ENCODE peak calls at places on chromosomes 1 and 21, in seven cellular contexts. H, I, B, O, Y, E and T are unnamed samples.

GRCh38 chr1:6585841-6586240 is 6.0 kb downstream of the ZBTB48 start:
- DNase-seq in H (no peak), B (no peak), E (no peak), O (no peak), I (no peak), Y (no peak), T (peak; percentile 33)

GRCh38 chr1:39230261-39231190 is 26.0 kb downstream of the MACF1 start:
- DNase-seq in H (peak; percentile 43), E (peak; percentile 50), B (no peak), Y (no peak), O (no peak), I (peak; percentile 14), T (no peak)

GRCh38 chr1:7289694-7290093 is 481.4 kb upstream of the VAMP3 start:
- DNase-seq in I (no peak), B (no peak), Y (no peak), O (no peak), H (no peak), E (no peak), T (no peak)

GRCh38 chr1:36366091-36366661 is 19.5 kb downstream of the STK40 start:
- DNase-seq in B (no peak), O (no peak), Y (peak; percentile 75), E (peak; percentile 65), I (no peak), H (peak; percentile 62), T (peak; percentile 65)

GRCh38 chr1:116151739-116152576 is 40.8 kb downstream of the MAB21L3 start:
- DNase-seq in B (peak; percentile 9), O (peak; percentile 86), I (peak; percentile 77), E (peak; percentile 84), H (peak; percentile 71), Y (peak; percentile 51), T (peak; percentile 96)

GRCh38 chr1:40712405-40712944 is 21.0 kb downstream of the NFYC start:
- DNase-seq in B (no peak), H (no peak), Y (no peak), E (no peak), O (no peak), I (no peak), T (no peak)

GRCh38 chr1:33391669-33392068 is 39.2 kb downstream of the PHC2 start:
- DNase-seq in O (no peak), Y (no peak), I (no peak), B (no peak), H (no peak), E (peak; percentile 84), T (no peak)

GRCh38 chr1:2998503-2999100 is 22.7 kb upstream of the ACTRT2 start:
- DNase-seq in E (no peak), Y (no peak), I (no peak), B (no peak), O (peak; percentile 58), H (no peak), T (no peak)

GRCh38 chr21:16942703-16943102 is 570.1 kb upstream of the CXADR start:
- DNase-seq in Y (peak; percentile 17), I (peak; percentile 2), B (no peak), H (peak; percentile 29), O (no peak), E (peak; percentile 88), T (no peak)

GRCh38 chr1:192463661-192464060 is 111.9 kb upstream of the RGS1 start:
- DNase-seq in B (no peak), I (no peak), O (no peak), Y (no peak), H (no peak), E (no peak), T (no peak)

GRCh38 chr1:47351305-47351704 is 17.7 kb downstream of the CMPK1 start:
- DNase-seq in I (no peak), Y (peak; percentile 76), H (peak; percentile 55), B (no peak), E (no peak), O (no peak), T (no peak)

GRCh38 chr1:209768354-209768774 is 12.5 kb downstream of the TRAF3IP3 start:
- DNase-seq in I (peak; percentile 67), B (no peak), H (no peak), E (no peak), O (no peak), Y (no peak), T (peak; percentile 63)

GRCh38 chr21:42654179-42654912 is 925 bp downstream of the PDE9A start:
- DNase-seq in I (peak; percentile 40), H (no peak), E (peak; percentile 78), B (no peak), O (no peak), Y (no peak), T (peak; percentile 55)

GRCh38 chr21:14382486-14382834 is 486 bp downstream of the HSPA13 start:
- DNase-seq in B (no peak), E (peak; percentile 86), O (peak; percentile 63), I (peak; percentile 40), H (peak; percentile 26), Y (peak; percentile 11), T (no peak)

GRCh38 chr1:91774520-91775203 is 111.3 kb downstream of the TGFBR3 start:
- DNase-seq in H (peak; percentile 75), I (no peak), Y (peak; percentile 89), E (no peak), O (no peak), B (no peak), T (no peak)

GRCh38 chr1:55289614-55290013 is 74.5 kb upstream of the USP24 start:
- DNase-seq in I (no peak), H (no peak), E (peak; percentile 50), Y (no peak), O (no peak), B (no peak), T (no peak)

GRCh38 chr1:175801979-175802378 is 58.6 kb upstream of the TNR start:
- DNase-seq in O (no peak), Y (no peak), H (no peak), E (no peak), I (no peak), B (no peak), T (no peak)

GRCh38 chr1:227887697-227888403 is 59.9 kb downstream of the WNT9A start:
- DNase-seq in I (no peak), O (peak; percentile 71), H (peak; percentile 32), Y (no peak), E (peak; percentile 73), B (no peak), T (no peak)

GRCh38 chr1:8104278-8105236 is 78.4 kb upstream of the ERRFI1 start:
- DNase-seq in E (no peak), O (no peak), B (no peak), Y (no peak), I (no peak), H (no peak), T (peak; percentile 49)

GRCh38 chr1:77095231-77095630 is 124.0 kb downstream of the PIGK start:
- DNase-seq in E (no peak), I (no peak), O (no peak), B (no peak), H (no peak), Y (no peak), T (no peak)

GRCh38 chr1:19637606-19638005 is 6.5 kb upstream of the NBL1 start:
- DNase-seq in B (no peak), E (no peak), H (no peak), I (no peak), Y (no peak), O (no peak), T (peak; percentile 13)

GRCh38 chr1:223748405-223748772 is 36.0 kb downstream of the CAPN2 start:
- DNase-seq in Y (peak; percentile 86), I (no peak), E (peak; percentile 51), O (no peak), B (no peak), H (peak; percentile 62), T (no peak)
- H3K4me3 ChIP-seq in Y (no peak overlapping the region), I (no peak overlapping the region), E (peak overlapping the region; percentile 48), O (peak overlapping the region; percentile 50), B (no peak overlapping the region), H (peak overlapping the region; percentile 42), T (no peak overlapping the region)

DNA sequence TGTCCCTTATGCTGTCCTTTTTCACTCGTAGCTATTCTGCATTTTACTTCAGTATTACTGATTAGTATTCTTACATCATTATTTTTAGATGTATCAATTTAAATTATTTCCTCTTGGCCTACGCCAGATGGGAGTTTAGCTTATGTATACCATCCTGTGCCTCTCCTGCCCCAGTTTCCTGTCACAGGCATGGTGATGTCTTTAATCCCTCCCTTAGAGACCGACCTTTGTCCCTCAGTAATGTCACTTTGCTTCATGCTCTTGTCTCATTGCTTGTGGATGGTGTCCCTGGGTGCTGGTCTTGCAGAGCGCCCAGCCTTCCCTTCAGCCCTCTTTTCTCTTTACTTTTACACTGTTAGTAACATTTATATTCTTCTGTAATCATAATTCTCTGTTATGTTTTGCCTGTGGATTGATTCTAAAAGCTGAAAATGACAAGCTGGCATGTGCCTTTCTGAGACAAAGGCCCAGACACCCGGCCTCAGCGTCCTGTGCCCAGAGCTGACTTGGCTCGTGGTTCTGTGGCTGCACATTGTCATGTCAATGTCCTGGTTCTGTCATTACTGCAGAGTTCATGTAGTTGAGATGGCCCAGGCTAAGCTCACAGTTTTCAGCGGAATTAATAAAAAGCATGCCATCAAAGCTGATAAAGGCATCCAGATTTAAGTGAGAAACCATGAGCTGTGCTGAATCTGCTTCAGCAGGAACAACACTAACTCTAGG is 100.7 kb downstream of the MTR start:
- DNase-seq in B (no peak), Y (no peak), H (no peak), I (no peak), O (no peak), E (no peak), T (no peak)
- H3K36me3 ChIP-seq in B (peaks cover 10% of the 10 kb centered on the region), Y (peaks cover 38% of the 10 kb centered on the region), H (peaks cover 12% of the 10 kb centered on the region), I (no peaks in the 10 kb centered on the region), O (peaks cover 100% of the 10 kb centered on the region), E (peaks cover 2% of the 10 kb centered on the region), T (peaks cover 43% of the 10 kb centered on the region)

GRCh38 chr1:205192287-205192686 is 19.2 kb downstream of the DSTYK start:
- DNase-seq in I (no peak), B (no peak), H (no peak), O (no peak), E (no peak), Y (no peak), T (no peak)

GRCh38 chr1:205188132-205188531 is 23.4 kb downstream of the DSTYK start:
- DNase-seq in B (no peak), H (no peak), O (no peak), Y (peak; percentile 44), I (no peak), E (no peak), T (no peak)

GRCh38 chr1:205189162-205189561 is 22.3 kb downstream of the DSTYK start:
- DNase-seq in E (no peak), B (no peak), H (no peak), Y (no peak), O (no peak), I (no peak), T (no peak)

GRCh38 chr1:205191617-205192016 is 19.9 kb downstream of the DSTYK start:
- DNase-seq in H (no peak), I (no peak), O (no peak), Y (no peak), E (no peak), B (no peak), T (no peak)

DNA sequence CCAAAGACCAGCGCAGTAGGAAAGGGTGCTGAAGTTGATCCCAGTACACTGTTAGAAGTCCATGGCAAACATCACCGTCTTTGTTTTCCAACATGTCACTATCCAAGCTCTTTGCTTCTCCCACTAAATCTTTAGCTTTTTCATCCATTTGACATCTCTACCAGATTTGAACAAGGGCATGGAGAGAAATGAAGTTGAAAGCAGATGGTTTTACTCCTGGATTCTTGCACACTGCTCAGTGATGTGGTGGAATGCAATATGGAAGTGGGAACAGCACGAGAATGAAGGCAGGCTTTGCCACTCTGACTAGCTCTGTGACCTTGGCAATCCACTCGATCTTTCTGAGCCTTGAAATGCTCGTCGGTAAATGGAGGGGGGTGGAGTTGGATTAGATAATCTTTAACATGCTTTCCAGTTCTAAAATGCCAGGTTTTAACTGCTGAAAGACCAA is 20.4 kb downstream of the DSTYK start:
- DNase-seq in H (peak; percentile 37), I (no peak), B (no peak), O (no peak), Y (peak; percentile 34), E (no peak), T (no peak)
- H3K4me3 ChIP-seq in H (peak overlapping the region; percentile 3), I (no peak overlapping the region), B (no peak overlapping the region), O (no peak overlapping the region), Y (no peak overlapping the region), E (no peak overlapping the region), T (no peak overlapping the region)

GRCh38 chr1:110554871-110555801 is 36.2 kb upstream of the KCNA10 start:
- DNase-seq in O (peak; percentile 77), E (peak; percentile 64), H (peak; percentile 13), B (no peak), I (peak; percentile 23), Y (peak; percentile 1), T (peak; percentile 41)
- H3K36me3 ChIP-seq in O (no peaks in the 10 kb centered on the region), E (no peaks in the 10 kb centered on the region), H (no peaks in the 10 kb centered on the region), B (no peaks in the 10 kb centered on the region), I (no peaks in the 10 kb centered on the region), Y (no peaks in the 10 kb centered on the region), T (no peaks in the 10 kb centered on the region)